ENCODE peak calls at places on chromosomes 4 and X, in six cellular contexts. I is A673, E is heart right ventricle, M is endodermal cell, V is lung, L is hepatocyte. S is an unnamed sample.

GRCh38 chr4:79872738-79873137 is 200.3 kb downstream of the ANTXR2 start:
- DNase-seq in I (no peak), E (no peak), M (no peak), V (no peak), L (no peak), S (no peak)

GRCh38 chrX:39944416-39944815 is 153.3 kb downstream of the BCOR start:
- DNase-seq in I (no peak), E (no peak), M (no peak), V (no peak), L (no peak), S (no peak)

GRCh38 chr4:17414392-17414791 is 97.5 kb downstream of the QDPR start:
- DNase-seq in I (no peak), E (no peak), M (no peak), V (no peak), L (no peak), S (no peak)

GRCh38 chr4:97953171-97953570 is 190.1 kb downstream of the STPG2 start:
- DNase-seq in I (no peak), E (no peak), M (no peak), V (no peak), L (no peak), S (no peak)

GRCh38 chrX:13090261-13091110 is 46.1 kb upstream of the FAM9C start:
- DNase-seq in I (no peak), E (no peak), M (no peak), V (no peak), L (peak; percentile 44), S (no peak)

GRCh38 chrX:110847334-110847733 is 51.7 kb upstream of the CHRDL1 start:
- DNase-seq in I (peak; percentile 77), E (no peak), M (peak; percentile 43), V (no peak), L (peak; percentile 75), S (no peak)

GRCh38 chr4:8819421-8820177 is 52.0 kb downstream of the HMX1 start:
- DNase-seq in I (no peak), E (no peak), M (peak; percentile 63), V (no peak), L (no peak), S (no peak)

GRCh38 chr4:167111622-167112021 is 122.7 kb downstream of the SPOCK3 start:
- DNase-seq in I (no peak), E (no peak), M (no peak), V (no peak), L (no peak), S (no peak)

GRCh38 chr4:105474110-105474518 is 252 bp upstream of the PPA2 start:
- DNase-seq in I (peak; percentile 91), E (peak; percentile 90), M (no peak), V (no peak), L (peak; percentile 96), S (no peak)

DNA sequence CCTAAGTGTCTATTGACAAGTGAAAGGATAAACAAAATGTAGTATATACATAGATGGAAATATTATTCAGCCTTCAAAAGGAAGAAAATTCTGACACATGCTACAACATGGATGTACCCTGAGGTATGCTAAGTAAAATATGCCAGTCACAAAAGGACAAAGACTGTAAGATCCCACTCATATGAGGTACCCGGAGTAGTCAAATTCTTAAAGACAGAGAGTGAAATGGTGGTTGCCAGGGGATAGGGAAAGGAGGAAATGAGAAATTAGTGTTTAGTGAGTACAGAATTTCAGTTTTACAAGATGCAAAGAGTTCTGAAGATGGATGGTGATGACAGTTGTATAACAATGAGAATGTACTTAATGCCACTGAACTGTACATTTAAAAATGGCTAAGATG is 102.3 kb upstream of the NAP1L5 start:
- DNase-seq in I (no peak), E (no peak), M (no peak), V (no peak), L (no peak), S (no peak)
- H3K9me3 ChIP-seq in I (no peaks in the 10 kb centered on the region), E (no peaks in the 10 kb centered on the region), M (no peaks in the 10 kb centered on the region), V (no peaks in the 10 kb centered on the region), L (no peaks in the 10 kb centered on the region), S (no peaks in the 10 kb centered on the region)

DNA sequence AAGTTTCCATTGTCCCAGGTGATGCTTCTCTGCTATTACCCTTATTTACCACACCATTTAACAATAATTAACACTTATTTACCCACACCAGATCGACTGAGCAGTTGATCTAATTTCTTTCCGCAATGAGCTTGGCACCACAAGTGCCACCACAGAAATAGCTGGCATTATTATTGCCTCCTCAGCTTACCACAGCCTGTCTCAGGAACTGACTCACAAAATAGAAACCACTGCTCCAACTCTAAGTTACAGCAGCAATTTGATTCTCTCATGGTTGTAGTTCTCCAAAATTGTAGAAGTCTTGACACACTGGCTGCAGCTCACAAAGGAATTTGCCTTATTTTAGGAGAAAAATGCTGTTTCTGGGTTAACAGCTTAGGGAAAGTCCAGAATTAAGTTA is 22.5 kb downstream of the ZNF721 start:
- DNase-seq in I (no peak), E (no peak), M (no peak), V (no peak), L (no peak), S (no peak)
- H3K9me3 ChIP-seq in I (peaks cover 13% of the 10 kb centered on the region), E (peaks cover 2% of the 10 kb centered on the region), M (peaks cover 16% of the 10 kb centered on the region), V (peaks cover 5% of the 10 kb centered on the region), L (peaks cover 10% of the 10 kb centered on the region), S (peaks cover 32% of the 10 kb centered on the region)

GRCh38 chrX:7133036-7133412 is 14.5 kb upstream of the STS start:
- DNase-seq in I (no peak), E (peak; percentile 23), M (peak; percentile 48), V (peak; percentile 44), L (no peak), S (no peak)
- H3K9me3 ChIP-seq in I (no peaks in the 10 kb centered on the region), E (no peaks in the 10 kb centered on the region), M (no peaks in the 10 kb centered on the region), V (no peaks in the 10 kb centered on the region), L (no peaks in the 10 kb centered on the region), S (no peaks in the 10 kb centered on the region)

GRCh38 chr4:161182913-161183312 is 980.9 kb downstream of the FSTL5 start:
- DNase-seq in I (no peak), E (no peak), M (no peak), V (no peak), L (peak; percentile 6), S (no peak)
- H3K9me3 ChIP-seq in I (no peaks in the 10 kb centered on the region), E (no peaks in the 10 kb centered on the region), M (no peaks in the 10 kb centered on the region), V (no peaks in the 10 kb centered on the region), L (no peaks in the 10 kb centered on the region), S (no peaks in the 10 kb centered on the region)

GRCh38 chr4:133150643-133151300 is 1.7 kb downstream of the PCDH10 start:
- DNase-seq in I (peak; percentile 32), E (no peak), M (peak; percentile 80), V (no peak), L (peak; percentile 35), S (no peak)

GRCh38 chr4:133152330-133152791 is 3.3 kb downstream of the PCDH10 start:
- DNase-seq in I (no peak), E (no peak), M (peak; percentile 74), V (no peak), L (no peak), S (no peak)

GRCh38 chr4:133149932-133150642 is 993 bp downstream of the PCDH10 start:
- DNase-seq in I (peak; percentile 24), E (no peak), M (no peak), V (no peak), L (no peak), S (no peak)

GRCh38 chr4:133151681-133152329 is 2.7 kb downstream of the PCDH10 start:
- DNase-seq in I (peak; percentile 62), E (no peak), M (peak; percentile 87), V (no peak), L (peak; percentile 58), S (no peak)

GRCh38 chr4:133151301-133151680 is 2.2 kb downstream of the PCDH10 start:
- DNase-seq in I (peak; percentile 64), E (no peak), M (peak; percentile 80), V (no peak), L (no peak), S (no peak)
- H3K9me3 ChIP-seq in I (no peaks in the 10 kb centered on the region), E (no peaks in the 10 kb centered on the region), M (no peaks in the 10 kb centered on the region), V (peaks cover 16% of the 10 kb centered on the region), L (no peaks in the 10 kb centered on the region), S (no peaks in the 10 kb centered on the region)

GRCh38 chr4:22482250-22483127 is 33.4 kb downstream of the ADGRA3 start:
- DNase-seq in I (no peak), E (no peak), M (peak; percentile 64), V (no peak), L (no peak), S (no peak)
- H3K9me3 ChIP-seq in I (no peaks in the 10 kb centered on the region), E (no peaks in the 10 kb centered on the region), M (no peaks in the 10 kb centered on the region), V (no peaks in the 10 kb centered on the region), L (no peaks in the 10 kb centered on the region), S (no peaks in the 10 kb centered on the region)

GRCh38 chr4:57554693-57555092 is 444.5 kb upstream of the IGFBP7 start:
- DNase-seq in I (no peak), E (no peak), M (no peak), V (no peak), L (no peak), S (no peak)

GRCh38 chr4:57553695-57554094 is 443.5 kb upstream of the IGFBP7 start:
- DNase-seq in I (no peak), E (no peak), M (no peak), V (no peak), L (no peak), S (no peak)

GRCh38 chr4:57548856-57549255 is 438.7 kb upstream of the IGFBP7 start:
- DNase-seq in I (no peak), E (no peak), M (no peak), V (no peak), L (no peak), S (no peak)

GRCh38 chr4:57544811-57545654 is 434.8 kb upstream of the IGFBP7 start:
- DNase-seq in I (no peak), E (no peak), M (peak; percentile 38), V (no peak), L (no peak), S (no peak)

GRCh38 chr4:57550143-57550542 is 440.0 kb upstream of the IGFBP7 start:
- DNase-seq in I (no peak), E (no peak), M (no peak), V (no peak), L (no peak), S (no peak)
- H3K9me3 ChIP-seq in I (no peaks in the 10 kb centered on the region), E (no peaks in the 10 kb centered on the region), M (no peaks in the 10 kb centered on the region), V (no peaks in the 10 kb centered on the region), L (no peaks in the 10 kb centered on the region), S (no peaks in the 10 kb centered on the region)

DNA sequence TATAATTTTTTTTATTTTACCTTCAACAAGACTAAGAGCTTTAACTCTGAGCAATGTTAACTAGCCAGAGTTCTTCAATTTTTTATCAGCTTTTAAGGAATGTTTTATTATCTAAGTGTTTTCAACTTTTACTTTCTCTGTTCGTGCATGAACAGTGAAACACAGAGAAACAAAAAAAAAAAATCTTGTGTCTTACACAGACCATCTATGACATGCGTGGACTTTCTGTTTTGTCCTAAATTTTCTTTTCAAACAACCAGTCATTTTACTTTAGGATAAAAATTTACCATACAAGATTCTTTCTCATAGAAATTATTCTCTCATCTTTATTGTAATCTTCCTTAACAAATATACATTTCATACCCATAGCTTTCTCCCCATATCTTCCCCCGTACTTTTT is 731.9 kb upstream of the PCDH10 start:
- DNase-seq in I (no peak), E (no peak), M (no peak), V (no peak), L (no peak), S (no peak)
- H3K9me3 ChIP-seq in I (peaks cover 45% of the 10 kb centered on the region), E (peaks cover 21% of the 10 kb centered on the region), M (peaks cover 63% of the 10 kb centered on the region), V (peaks cover 2% of the 10 kb centered on the region), L (no peaks in the 10 kb centered on the region), S (no peaks in the 10 kb centered on the region)

GRCh38 chr4:71841336-71841735 is 57.5 kb upstream of the GC start:
- DNase-seq in I (no peak), E (no peak), M (no peak), V (no peak), L (no peak), S (no peak)

GRCh38 chr4:71847300-71847699 is 63.4 kb upstream of the GC start:
- DNase-seq in I (no peak), E (no peak), M (no peak), V (no peak), L (no peak), S (no peak)
- H3K9me3 ChIP-seq in I (no peaks in the 10 kb centered on the region), E (no peaks in the 10 kb centered on the region), M (peaks cover 15% of the 10 kb centered on the region), V (no peaks in the 10 kb centered on the region), L (no peaks in the 10 kb centered on the region), S (no peaks in the 10 kb centered on the region)